ENCODE peak calls at places on chromosomes 6 and 20, in six cellular contexts. Z is IMR-90, G is H9, E is H1, P is trophoblast cell, D is neuronal stem cell. C is an unnamed sample.

GRCh38 chr6:96923871-96924493 is 546 bp upstream of the KLHL32 start:
- DNase-seq in Z (no peak), G (no peak), E (peak; percentile 38), P (no peak), D (no peak), C (peak; percentile 7)

GRCh38 chr20:54293526-54293925 is 85.6 kb downstream of the PFDN4 start:
- DNase-seq in Z (no peak), G (no peak), E (no peak), P (no peak), D (no peak), C (no peak)

GRCh38 chr20:51059862-51060261 is 37.0 kb upstream of the KCNG1 start:
- DNase-seq in Z (peak; percentile 20), G (no peak), E (no peak), P (no peak), D (no peak), C (peak; percentile 18)

GRCh38 chr6:101458341-101458740 is 64.8 kb downstream of the GRIK2 start:
- DNase-seq in Z (peak; percentile 40), G (no peak), E (no peak), P (no peak), D (no peak), C (no peak)

GRCh38 chr6:41784581-41785171 is 2.8 kb upstream of the TOMM6 start:
- DNase-seq in Z (no peak), G (no peak), E (no peak), P (peak; percentile 56), D (no peak), C (no peak)

GRCh38 chr20:63351380-63351700 is 9.8 kb downstream of the CHRNA4 start:
- DNase-seq in Z (no peak), G (no peak), E (no peak), P (no peak), D (no peak), C (no peak)

GRCh38 chr20:24134284-24134683 is 145.7 kb upstream of the GGTLC1 start:
- DNase-seq in Z (no peak), G (no peak), E (no peak), P (peak; percentile 27), D (no peak), C (no peak)

GRCh38 chr6:135728589-135728988 is 122.9 kb upstream of the PDE7B start:
- DNase-seq in Z (no peak), G (no peak), E (no peak), P (no peak), D (no peak), C (no peak)

GRCh38 chr6:4948781-4949450 is 54.9 kb downstream of the RPP40 start:
- DNase-seq in Z (no peak), G (no peak), E (no peak), P (no peak), D (no peak), C (no peak)

GRCh38 chr20:24718277-24718676 is 230.8 kb upstream of the CST7 start:
- DNase-seq in Z (no peak), G (no peak), E (no peak), P (no peak), D (no peak), C (no peak)

GRCh38 chr6:119347466-119348307 is 1.9 kb downstream of the MAN1A1 start:
- DNase-seq in Z (peak; percentile 23), G (no peak), E (no peak), P (peak; percentile 61), D (no peak), C (peak; percentile 40)

GRCh38 chr6:148422085-148422484 is 79.4 kb downstream of the SASH1 start:
- DNase-seq in Z (no peak), G (no peak), E (no peak), P (no peak), D (no peak), C (no peak)

GRCh38 chr20:10490706-10491105 is 55.6 kb downstream of the SLX4IP start:
- DNase-seq in Z (peak; percentile 21), G (peak; percentile 46), E (no peak), P (no peak), D (no peak), C (no peak)

GRCh38 chr20:19407731-19408130 is 195.3 kb downstream of the SLC24A3 start:
- DNase-seq in Z (no peak), G (no peak), E (no peak), P (peak; percentile 80), D (no peak), C (no peak)

GRCh38 chr20:6735913-6736845 is 31.3 kb upstream of the BMP2 start:
- DNase-seq in Z (no peak), G (no peak), E (no peak), P (no peak), D (no peak), C (peak; percentile 42)

GRCh38 chr6:97947841-97948240 is 664.8 kb upstream of the MMS22L start:
- DNase-seq in Z (peak; percentile 10), G (no peak), E (no peak), P (peak; percentile 55), D (no peak), C (peak; percentile 14)

GRCh38 chr20:25699914-25700313 is 3.3 kb upstream of the ZNF337 start:
- DNase-seq in Z (no peak), G (no peak), E (no peak), P (no peak), D (no peak), C (no peak)

GRCh38 chr20:22389836-22390542 is 194.4 kb downstream of the FOXA2 start:
- DNase-seq in Z (no peak), G (peak; percentile 80), E (peak; percentile 23), P (peak; percentile 59), D (no peak), C (no peak)

GRCh38 chr6:125804264-125804663 is 13.5 kb downstream of the NCOA7 start:
- DNase-seq in Z (no peak), G (no peak), E (no peak), P (no peak), D (no peak), C (no peak)

GRCh38 chr20:13755809-13756208 is 28.9 kb downstream of the ESF1 start:
- DNase-seq in Z (no peak), G (no peak), E (no peak), P (no peak), D (no peak), C (no peak)

GRCh38 chr6:47353822-47354221 is 44.1 kb upstream of the TNFRSF21 start:
- DNase-seq in Z (no peak), G (no peak), E (no peak), P (no peak), D (no peak), C (no peak)

GRCh38 chr6:13998356-13998755 is 73.6 kb downstream of the RNF182 start:
- DNase-seq in Z (no peak), G (no peak), E (no peak), P (no peak), D (no peak), C (no peak)

GRCh38 chr20:46367234-46367633 is 39.2 kb downstream of the ELMO2 start:
- DNase-seq in Z (no peak), G (no peak), E (no peak), P (no peak), D (no peak), C (no peak)

GRCh38 chr6:43481591-43482242 is 4.3 kb downstream of the TJAP1 start:
- DNase-seq in Z (no peak), G (no peak), E (no peak), P (peak; percentile 23), D (no peak), C (no peak)

GRCh38 chr20:37230200-37230599 is 31.4 kb downstream of the GHRH start:
- DNase-seq in Z (no peak), G (no peak), E (no peak), P (no peak), D (no peak), C (no peak)

GRCh38 chr6:167100241-167100674 is 22.6 kb upstream of the CCR6 start:
- DNase-seq in Z (no peak), G (no peak), E (no peak), P (peak; percentile 89), D (no peak), C (no peak)

GRCh38 chr6:167098825-167099225 is 24.1 kb upstream of the CCR6 start:
- DNase-seq in Z (no peak), G (no peak), E (no peak), P (no peak), D (no peak), C (no peak)

GRCh38 chr6:167102318-167102717 is 20.6 kb upstream of the CCR6 start:
- DNase-seq in Z (no peak), G (no peak), E (no peak), P (no peak), D (no peak), C (no peak)

GRCh38 chr6:167097770-167098169 is 25.1 kb upstream of the CCR6 start:
- DNase-seq in Z (no peak), G (no peak), E (no peak), P (peak; percentile 34), D (no peak), C (no peak)

GRCh38 chr6:167099707-167100106 is 23.2 kb upstream of the CCR6 start:
- DNase-seq in Z (no peak), G (no peak), E (no peak), P (peak; percentile 62), D (no peak), C (no peak)
- H3K4me1 ChIP-seq in Z (no peaks in the 10 kb centered on the region), G (no peaks in the 10 kb centered on the region), E (no peaks in the 10 kb centered on the region), P (no peaks in the 10 kb centered on the region), D (peaks cover 10% of the 10 kb centered on the region), C (no peaks in the 10 kb centered on the region)

DNA sequence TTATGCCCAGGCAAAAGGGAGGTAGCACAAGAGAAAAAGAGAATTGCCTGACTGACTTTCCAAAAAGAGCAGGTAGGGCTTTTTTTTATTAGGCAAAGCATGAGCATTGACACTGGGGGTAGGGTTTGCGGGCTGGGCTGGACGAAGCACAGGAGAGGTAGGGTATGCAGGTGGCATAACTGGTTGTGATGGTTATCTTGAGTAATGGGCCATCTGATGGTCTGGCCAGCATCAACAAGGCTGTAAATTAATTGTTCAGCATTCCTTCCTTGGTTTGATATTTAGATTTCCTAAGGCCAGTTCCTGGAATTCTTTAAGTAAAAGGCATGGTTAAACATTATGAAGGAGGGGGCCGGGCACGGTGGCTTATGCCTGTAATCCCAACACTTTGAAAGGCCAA is 13.9 kb upstream of the BFSP1 start:
- DNase-seq in Z (no peak), G (no peak), E (no peak), P (peak; percentile 54), D (no peak), C (no peak)
- H3K14ac ChIP-seq in Z (no peak overlapping the region), G (no peak overlapping the region), E (no peak overlapping the region), P (no peak overlapping the region), D (no peak overlapping the region), C (no peak overlapping the region)

GRCh38 chr20:41035207-41035606 is 6.6 kb downstream of the TOP1 start:
- DNase-seq in Z (no peak), G (no peak), E (no peak), P (no peak), D (no peak), C (no peak)
- H3K4me1 ChIP-seq in Z (peaks cover 12% of the 10 kb centered on the region), G (peaks cover 7% of the 10 kb centered on the region), E (peaks cover 3% of the 10 kb centered on the region), P (peaks cover 6% of the 10 kb centered on the region), D (peaks cover 17% of the 10 kb centered on the region), C (peaks cover 7% of the 10 kb centered on the region)

GRCh38 chr6:12289655-12290489 is at the start of gene EDN1:
- DNase-seq in Z (peak; percentile 84), G (peak; percentile 87), E (peak; percentile 61), P (peak; percentile 68), D (peak; percentile 73), C (peak; percentile 88)

GRCh38 chr6:12291083-12291784 is 1.1 kb downstream of the EDN1 start:
- DNase-seq in Z (no peak), G (no peak), E (no peak), P (no peak), D (peak; percentile 40), C (no peak)

GRCh38 chr6:12291785-12292604 is 1.8 kb downstream of the EDN1 start:
- DNase-seq in Z (peak; percentile 33), G (peak; percentile 52), E (no peak), P (no peak), D (peak; percentile 27), C (peak; percentile 60)

GRCh38 chr6:12288844-12289654 is 1.1 kb upstream of the EDN1 start:
- DNase-seq in Z (peak; percentile 74), G (peak; percentile 70), E (peak; percentile 39), P (peak; percentile 74), D (peak; percentile 59), C (peak; percentile 75)

GRCh38 chr6:12290490-12290820 is 294 bp downstream of the EDN1 start:
- DNase-seq in Z (no peak), G (no peak), E (no peak), P (no peak), D (no peak), C (no peak)
- H3K14ac ChIP-seq in Z (peak overlapping the region; percentile 6), G (no peak overlapping the region), E (no peak overlapping the region), P (no peak overlapping the region), D (no peak overlapping the region), C (no peak overlapping the region)